ENCODE peak calls at places on chromosomes 3 and 15, in four cellular contexts. One of them, this sample, is unnamed.

GRCh38 chr3:191066669-191067068 is 132.4 kb upstream of the OSTN start:
- DNase-seq in pancreas: no peak
- DNase-seq in cardiac muscle cell: no peak
- DNase-seq in GM23338: no peak
- DNase-seq in this sample: no peak

GRCh38 chr3:56323986-56324420 is 144.3 kb downstream of the ERC2 start:
- DNase-seq in pancreas: no peak
- DNase-seq in cardiac muscle cell: peak
- DNase-seq in GM23338: no peak
- DNase-seq in this sample: no peak

GRCh38 chr3:55879901-55880331 is 392.8 kb upstream of the WNT5A start:
- DNase-seq in pancreas: no peak
- DNase-seq in cardiac muscle cell: no peak
- DNase-seq in GM23338: no peak
- DNase-seq in this sample: no peak

GRCh38 chr3:194570184-194570583 is 63.0 kb downstream of the TMEM44 start:
- DNase-seq in pancreas: no peak
- DNase-seq in cardiac muscle cell: no peak
- DNase-seq in GM23338: no peak
- DNase-seq in this sample: no peak

GRCh38 chr3:146283796-146284485 is 33.0 kb upstream of the PLSCR4 start:
- DNase-seq in pancreas: no peak
- DNase-seq in cardiac muscle cell: peak
- DNase-seq in GM23338: no peak
- DNase-seq in this sample: no peak

GRCh38 chr15:101070024-101070423 is 150.9 kb downstream of the LRRK1 start:
- DNase-seq in pancreas: no peak
- DNase-seq in cardiac muscle cell: no peak
- DNase-seq in GM23338: no peak
- DNase-seq in this sample: no peak

GRCh38 chr3:66423791-66424190 is 77.0 kb downstream of the LRIG1 start:
- DNase-seq in pancreas: no peak
- DNase-seq in cardiac muscle cell: no peak
- DNase-seq in GM23338: no peak
- DNase-seq in this sample: no peak

GRCh38 chr3:134597390-134597975 is 53.3 kb downstream of the KY start:
- DNase-seq in pancreas: no peak
- DNase-seq in cardiac muscle cell: no peak
- DNase-seq in GM23338: no peak
- DNase-seq in this sample: no peak

GRCh38 chr15:67917037-67917436 is 77.2 kb upstream of the RNU6-1 start:
- DNase-seq in pancreas: no peak
- DNase-seq in cardiac muscle cell: no peak
- DNase-seq in GM23338: no peak
- DNase-seq in this sample: no peak

GRCh38 chr3:187274977-187275338 is 16.6 kb downstream of the MASP1 start:
- DNase-seq in pancreas: no peak
- DNase-seq in cardiac muscle cell: no peak
- DNase-seq in GM23338: peak
- DNase-seq in this sample: no peak

GRCh38 chr3:149971403-149972075 is 844 bp upstream of the PFN2 start:
- DNase-seq in pancreas: peak
- DNase-seq in cardiac muscle cell: peak
- DNase-seq in GM23338: peak
- DNase-seq in this sample: peak

GRCh38 chr3:71488391-71488809 is 95.1 kb downstream of the FOXP1 start:
- DNase-seq in pancreas: no peak
- DNase-seq in cardiac muscle cell: no peak
- DNase-seq in GM23338: no peak
- DNase-seq in this sample: no peak

GRCh38 chr3:193885832-193886231 is 250.1 kb upstream of the HES1 start:
- DNase-seq in pancreas: no peak
- DNase-seq in cardiac muscle cell: no peak
- DNase-seq in GM23338: no peak
- DNase-seq in this sample: no peak

GRCh38 chr15:77505556-77505955 is 84.9 kb downstream of the HMG20A start:
- DNase-seq in pancreas: no peak
- DNase-seq in cardiac muscle cell: no peak
- DNase-seq in GM23338: no peak
- DNase-seq in this sample: no peak

GRCh38 chr3:43346990-43347749 is 60.8 kb downstream of the SNRK start:
- DNase-seq in pancreas: no peak
- DNase-seq in cardiac muscle cell: no peak
- DNase-seq in GM23338: no peak
- DNase-seq in this sample: no peak

GRCh38 chr3:182366746-182367145 is 426.6 kb upstream of the ATP11B start:
- DNase-seq in pancreas: no peak
- DNase-seq in cardiac muscle cell: no peak
- DNase-seq in GM23338: no peak
- DNase-seq in this sample: no peak

GRCh38 chr3:156299569-156299968 is 179.2 kb downstream of the KCNAB1 start:
- DNase-seq in pancreas: no peak
- DNase-seq in cardiac muscle cell: no peak
- DNase-seq in GM23338: no peak
- DNase-seq in this sample: no peak

GRCh38 chr3:123735456-123735855 is 148.7 kb downstream of the MYLK start:
- DNase-seq in pancreas: no peak
- DNase-seq in cardiac muscle cell: no peak
- DNase-seq in GM23338: no peak
- DNase-seq in this sample: no peak

GRCh38 chr15:51499379-51499976 is 123.1 kb downstream of the DMXL2 start:
- DNase-seq in pancreas: no peak
- DNase-seq in cardiac muscle cell: peak
- DNase-seq in GM23338: peak
- DNase-seq in this sample: peak

GRCh38 chr3:142963266-142964149 is at the start of gene PAQR9:
- DNase-seq in pancreas: peak
- DNase-seq in cardiac muscle cell: peak
- DNase-seq in GM23338: peak
- DNase-seq in this sample: peak

GRCh38 chr3:194101592-194102432 is 34.1 kb upstream of the HES1 start:
- DNase-seq in pancreas: no peak
- DNase-seq in cardiac muscle cell: no peak
- DNase-seq in GM23338: no peak
- DNase-seq in this sample: peak

GRCh38 chr3:82927309-82928253 is 1166.1 kb upstream of the GBE1 start:
- DNase-seq in pancreas: no peak
- DNase-seq in cardiac muscle cell: no peak
- DNase-seq in GM23338: no peak
- DNase-seq in this sample: no peak

GRCh38 chr3:135503429-135504083 is 462.0 kb upstream of the PPP2R3A start:
- DNase-seq in pancreas: peak
- DNase-seq in cardiac muscle cell: peak
- DNase-seq in GM23338: peak
- DNase-seq in this sample: peak

GRCh38 chr15:74134387-74135027 is 4.1 kb downstream of the ISLR2 start:
- DNase-seq in pancreas: peak
- DNase-seq in cardiac muscle cell: peak
- DNase-seq in GM23338: peak
- DNase-seq in this sample: no peak

GRCh38 chr3:94904275-94904674 is 841.4 kb downstream of the NSUN3 start:
- DNase-seq in pancreas: no peak
- DNase-seq in cardiac muscle cell: peak
- DNase-seq in GM23338: no peak
- DNase-seq in this sample: no peak

GRCh38 chr15:28110416-28110975 is 11.4 kb upstream of the OCA2 start:
- DNase-seq in pancreas: no peak
- DNase-seq in cardiac muscle cell: no peak
- DNase-seq in GM23338: no peak
- DNase-seq in this sample: no peak

GRCh38 chr3:151404316-151404715 is 19.8 kb upstream of the P2RY12 start:
- DNase-seq in pancreas: no peak
- DNase-seq in cardiac muscle cell: no peak
- DNase-seq in GM23338: no peak
- DNase-seq in this sample: no peak

GRCh38 chr3:65573548-65574116 is 465.1 kb downstream of the MAGI1 start:
- DNase-seq in pancreas: no peak
- DNase-seq in cardiac muscle cell: no peak
- DNase-seq in GM23338: no peak
- DNase-seq in this sample: no peak

GRCh38 chr15:71251548-71252035 is 136.3 kb downstream of the THSD4 start:
- DNase-seq in pancreas: no peak
- DNase-seq in cardiac muscle cell: no peak
- DNase-seq in GM23338: no peak
- DNase-seq in this sample: no peak

GRCh38 chr15:55990516-55990915 is 2.9 kb downstream of the NEDD4 start:
- DNase-seq in pancreas: no peak
- DNase-seq in cardiac muscle cell: no peak
- DNase-seq in GM23338: no peak
- DNase-seq in this sample: no peak

GRCh38 chr3:23991236-23992050 is 46.4 kb downstream of the NR1D2 start:
- DNase-seq in pancreas: no peak
- DNase-seq in cardiac muscle cell: no peak
- DNase-seq in GM23338: no peak
- DNase-seq in this sample: no peak

GRCh38 chr15:62118446-62118964 is 46.6 kb downstream of the C2CD4B start:
- DNase-seq in pancreas: no peak
- DNase-seq in cardiac muscle cell: peak
- DNase-seq in GM23338: no peak
- DNase-seq in this sample: no peak

GRCh38 chr3:50146316-50146901 is 8.7 kb upstream of the SEMA3F start:
- DNase-seq in pancreas: no peak
- DNase-seq in cardiac muscle cell: no peak
- DNase-seq in GM23338: peak
- DNase-seq in this sample: no peak
- TF ChIP-seq CTCF in pancreas: no peak
- TF ChIP-seq CTCF in cardiac muscle cell: no peak
- TF ChIP-seq CTCF in GM23338: peak
- TF ChIP-seq CTCF in this sample: no peak

GRCh38 chr15:78506971-78507830 is at the start of gene HYKK:
- DNase-seq in pancreas: peak
- DNase-seq in cardiac muscle cell: peak
- DNase-seq in GM23338: peak
- DNase-seq in this sample: peak
- TF ChIP-seq CTCF in pancreas: no peak
- TF ChIP-seq CTCF in cardiac muscle cell: no peak
- TF ChIP-seq CTCF in GM23338: no peak
- TF ChIP-seq CTCF in this sample: no peak

GRCh38 chr15:32657198-32657886 is 15.8 kb downstream of the SCG5 start:
- DNase-seq in pancreas: no peak
- DNase-seq in cardiac muscle cell: no peak
- DNase-seq in GM23338: no peak
- DNase-seq in this sample: peak
- TF ChIP-seq CTCF in pancreas: peak
- TF ChIP-seq CTCF in cardiac muscle cell: no peak
- TF ChIP-seq CTCF in GM23338: no peak
- TF ChIP-seq CTCF in this sample: peak

GRCh38 chr3:51386159-51386851 is 1.2 kb downstream of the MANF start:
- DNase-seq in pancreas: no peak
- DNase-seq in cardiac muscle cell: no peak
- DNase-seq in GM23338: no peak
- DNase-seq in this sample: no peak
- TF ChIP-seq CTCF in pancreas: no peak
- TF ChIP-seq CTCF in cardiac muscle cell: no peak
- TF ChIP-seq CTCF in GM23338: no peak
- TF ChIP-seq CTCF in this sample: no peak

GRCh38 chr3:111765136-111765535 is 93.9 kb upstream of the PHLDB2 start:
- DNase-seq in pancreas: no peak
- DNase-seq in cardiac muscle cell: no peak
- DNase-seq in GM23338: no peak
- DNase-seq in this sample: no peak

GRCh38 chr3:111763968-111764367 is 95.1 kb upstream of the PHLDB2 start:
- DNase-seq in pancreas: no peak
- DNase-seq in cardiac muscle cell: no peak
- DNase-seq in GM23338: no peak
- DNase-seq in this sample: no peak

GRCh38 chr3:111762535-111762934 is 96.5 kb upstream of the PHLDB2 start:
- DNase-seq in pancreas: no peak
- DNase-seq in cardiac muscle cell: no peak
- DNase-seq in GM23338: no peak
- DNase-seq in this sample: no peak

GRCh38 chr3:111763101-111763500 is 96.0 kb upstream of the PHLDB2 start:
- DNase-seq in pancreas: no peak
- DNase-seq in cardiac muscle cell: no peak
- DNase-seq in GM23338: no peak
- DNase-seq in this sample: no peak

DNA sequence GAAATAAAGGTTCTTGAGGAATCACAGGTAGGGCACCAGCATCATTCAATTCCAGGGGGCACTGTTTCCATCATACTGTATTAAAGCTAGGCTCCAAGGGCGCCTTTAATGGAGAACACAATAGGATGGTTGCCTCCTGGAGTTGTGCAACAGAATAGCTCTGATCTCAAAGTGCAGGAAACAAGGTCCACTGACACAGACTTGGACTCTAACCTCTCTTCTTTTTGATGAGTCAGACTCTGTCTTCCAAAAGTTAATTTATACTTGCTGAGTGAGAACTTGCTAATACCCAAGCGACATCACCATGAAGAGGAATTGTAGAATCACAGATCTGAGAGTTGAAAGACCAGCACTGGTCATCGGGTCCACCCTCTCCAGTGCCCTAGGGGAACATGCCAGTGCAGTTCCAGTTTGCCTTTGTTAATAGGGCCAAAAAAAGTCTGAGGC is 94.4 kb upstream of the PHLDB2 start:
- DNase-seq in pancreas: no peak
- DNase-seq in cardiac muscle cell: no peak
- DNase-seq in GM23338: peak
- DNase-seq in this sample: no peak
- TF ChIP-seq CTCF in pancreas: no peak
- TF ChIP-seq CTCF in cardiac muscle cell: no peak
- TF ChIP-seq CTCF in GM23338: peak
- TF ChIP-seq CTCF in this sample: no peak

GRCh38 chr15:84819291-84819768 is 2.2 kb downstream of the ALPK3 start:
- DNase-seq in pancreas: peak
- DNase-seq in cardiac muscle cell: peak
- DNase-seq in GM23338: peak
- DNase-seq in this sample: no peak
- TF ChIP-seq CTCF in pancreas: no peak
- TF ChIP-seq CTCF in cardiac muscle cell: peak
- TF ChIP-seq CTCF in GM23338: peak
- TF ChIP-seq CTCF in this sample: no peak

GRCh38 chr3:170368921-170369320 is 11.4 kb downstream of the SKIL start:
- DNase-seq in pancreas: no peak
- DNase-seq in cardiac muscle cell: no peak
- DNase-seq in GM23338: no peak
- DNase-seq in this sample: no peak
- TF ChIP-seq CTCF in pancreas: no peak
- TF ChIP-seq CTCF in cardiac muscle cell: peak
- TF ChIP-seq CTCF in GM23338: no peak
- TF ChIP-seq CTCF in this sample: no peak

DNA sequence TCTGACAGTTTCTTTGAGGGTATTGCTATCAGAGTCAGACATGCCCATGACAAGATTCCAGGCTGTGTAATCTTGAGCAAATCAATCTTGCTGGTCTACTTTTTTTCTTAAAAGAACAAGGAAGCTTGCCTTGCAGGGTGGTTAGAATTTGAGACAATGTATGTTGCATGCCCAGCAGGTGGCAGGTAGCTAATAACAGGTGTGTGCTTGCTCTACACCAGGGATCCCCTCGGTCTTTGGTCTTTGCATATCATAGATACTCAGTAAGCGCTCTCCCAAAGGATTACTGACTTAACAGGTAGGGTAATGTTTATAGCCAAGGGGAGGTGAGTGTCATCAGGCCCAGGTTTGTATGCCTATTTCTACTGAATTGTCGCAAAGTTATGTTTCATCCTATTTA is 37.3 kb downstream of the CACNA1D start:
- DNase-seq in pancreas: no peak
- DNase-seq in cardiac muscle cell: no peak
- DNase-seq in GM23338: peak
- DNase-seq in this sample: no peak
- TF ChIP-seq CTCF in pancreas: no peak
- TF ChIP-seq CTCF in cardiac muscle cell: no peak
- TF ChIP-seq CTCF in GM23338: peak
- TF ChIP-seq CTCF in this sample: peak